ENCODE peak calls at places on chromosomes 1 and 21, in seven cellular contexts. O, Q, K, Y, B, D and V are unnamed samples.

GRCh38 chr1:234083460-234083859 is 179.0 kb downstream of the SLC35F3 start:
- DNase-seq in O (no peak), Q (peak; percentile 67), Y (no peak), K (no peak), B (no peak), D (no peak), V (no peak)

GRCh38 chr1:113479713-113480676 is 89.7 kb downstream of the MAGI3 start:
- DNase-seq in Y (no peak), D (no peak), O (no peak), Q (no peak), B (no peak), K (no peak), V (peak; percentile 4)

GRCh38 chr1:8155528-8156186 is 129.5 kb upstream of the ERRFI1 start:
- DNase-seq in Y (no peak), Q (no peak), B (no peak), O (no peak), K (no peak), D (no peak), V (peak; percentile 50)

GRCh38 chr1:2194319-2194897 is at the start of gene FAAP20:
- DNase-seq in Y (no peak), Q (no peak), K (no peak), O (peak; percentile 56), B (peak; percentile 62), D (no peak), V (peak; percentile 77)

GRCh38 chr1:156152628-156153027 is 757 bp upstream of the SEMA4A start:
- DNase-seq in Q (no peak), K (no peak), D (no peak), O (no peak), Y (no peak), B (no peak), V (no peak)

GRCh38 chr1:230581446-230582079 is 60.7 kb upstream of the COG2 start:
- DNase-seq in D (no peak), B (peak; percentile 30), K (no peak), Q (no peak), O (no peak), Y (no peak), V (no peak)

GRCh38 chr1:72117621-72118020 is 164.7 kb downstream of the NEGR1 start:
- DNase-seq in Y (no peak), K (no peak), B (no peak), Q (no peak), D (no peak), O (no peak), V (no peak)

GRCh38 chr1:17351047-17351446 is 20.9 kb upstream of the PADI6 start:
- DNase-seq in K (no peak), B (no peak), Q (no peak), D (no peak), O (no peak), Y (no peak), V (no peak)

GRCh38 chr1:108913105-108913948 is 36.5 kb downstream of the GPSM2 start:
- DNase-seq in Q (no peak), O (no peak), D (no peak), K (no peak), Y (no peak), B (no peak), V (no peak)

GRCh38 chr1:150808134-150808533 is at the start of gene CTSK:
- DNase-seq in K (peak; percentile 61), O (no peak), Y (no peak), Q (peak; percentile 25), D (no peak), B (no peak), V (peak; percentile 23)

GRCh38 chr1:210407207-210407886 is 78.6 kb downstream of the HHAT start:
- DNase-seq in K (peak; percentile 42), O (peak; percentile 30), B (peak; percentile 76), Y (peak; percentile 77), Q (peak; percentile 74), D (peak; percentile 75), V (peak; percentile 59)

GRCh38 chr1:53561488-53562115 is 102.4 kb downstream of the DMRTB1 start:
- DNase-seq in D (no peak), Q (no peak), K (no peak), B (no peak), Y (peak; percentile 55), O (no peak), V (no peak)

GRCh38 chr1:87642581-87643129 is 314.0 kb downstream of the LMO4 start:
- DNase-seq in O (no peak), Q (no peak), K (no peak), Y (no peak), D (no peak), B (peak; percentile 79), V (peak; percentile 16)

GRCh38 chr1:101002551-101002950 is 23.0 kb downstream of the DPH5 start:
- DNase-seq in Y (no peak), B (no peak), K (no peak), D (no peak), Q (no peak), O (no peak), V (peak; percentile 32)

GRCh38 chr1:68231627-68232303 is 558 bp downstream of the WLS start:
- DNase-seq in Q (peak; percentile 56), B (peak; percentile 16), D (no peak), Y (peak; percentile 69), O (no peak), K (peak; percentile 71), V (peak; percentile 83)

GRCh38 chr1:10444248-10444647 is 5.6 kb upstream of the CORT start:
- DNase-seq in B (no peak), Q (no peak), O (no peak), K (no peak), D (no peak), Y (no peak), V (no peak)

GRCh38 chr1:154182342-154183044 is 9.4 kb downstream of the TPM3 start:
- DNase-seq in O (peak; percentile 99), Q (peak; percentile 59), D (peak; percentile 47), K (peak; percentile 62), Y (peak; percentile 87), B (peak; percentile 82), V (peak; percentile 92)

GRCh38 chr1:218804014-218804785 is 369.5 kb upstream of the LYPLAL1 start:
- DNase-seq in O (no peak), D (no peak), Q (no peak), B (no peak), K (no peak), Y (no peak), V (no peak)

GRCh38 chr1:247496581-247497285 is 38.8 kb upstream of the OR2B11 start:
- DNase-seq in Q (no peak), D (no peak), Y (no peak), K (no peak), B (no peak), O (no peak), V (no peak)

GRCh38 chr1:114033219-114033706 is 54.0 kb downstream of the OLFML3 start:
- DNase-seq in O (no peak), Y (no peak), D (no peak), B (no peak), K (no peak), Q (no peak), V (peak; percentile 18)

GRCh38 chr1:29363536-29363935 is 127.2 kb downstream of the PTPRU start:
- DNase-seq in Y (no peak), K (no peak), Q (no peak), B (no peak), D (no peak), O (no peak), V (no peak)

GRCh38 chr1:23585321-23586022 is 26.2 kb upstream of the ID3 start:
- DNase-seq in B (no peak), K (peak; percentile 48), Y (no peak), Q (no peak), D (no peak), O (no peak), V (peak; percentile 99)

GRCh38 chr21:38768385-38769071 is 37.2 kb upstream of the ETS2 start:
- DNase-seq in K (no peak), Q (no peak), D (peak; percentile 38), B (no peak), Y (no peak), O (no peak), V (peak; percentile 85)

GRCh38 chr1:206442101-206442500 is 28.2 kb upstream of the IKBKE start:
- DNase-seq in O (no peak), B (no peak), Q (no peak), K (no peak), D (no peak), Y (no peak), V (no peak)

GRCh38 chr1:2097386-2098300 is 47.4 kb downstream of the PRKCZ start:
- DNase-seq in K (no peak), D (no peak), O (no peak), Y (peak; percentile 32), B (no peak), Q (no peak), V (no peak)

GRCh38 chr1:22414244-22414751 is 37.4 kb upstream of the ZBTB40 start:
- DNase-seq in O (no peak), K (no peak), B (no peak), D (no peak), Q (no peak), Y (no peak), V (peak; percentile 17)

GRCh38 chr1:184608990-184609389 is 145.7 kb downstream of the EDEM3 start:
- DNase-seq in Y (no peak), D (no peak), Q (no peak), B (no peak), O (no peak), K (no peak), V (no peak)

GRCh38 chr1:84571150-84571535 is 3.1 kb downstream of the CTBS start:
- DNase-seq in K (no peak), B (no peak), O (no peak), Y (no peak), D (no peak), Q (no peak), V (no peak)

GRCh38 chr1:117657031-117657430 is 51.2 kb downstream of the TENT5C start:
- DNase-seq in O (no peak), D (no peak), K (no peak), B (no peak), Q (no peak), Y (no peak), V (peak; percentile 46)

GRCh38 chr1:6473974-6474814 is 8.2 kb upstream of the TNFRSF25 start:
- DNase-seq in B (no peak), Y (no peak), Q (no peak), K (no peak), D (no peak), O (no peak), V (no peak)

GRCh38 chr1:36306902-36307456 is 811 bp downstream of the SH3D21 start:
- DNase-seq in D (peak; percentile 83), O (peak; percentile 5), K (peak; percentile 89), Y (peak; percentile 96), Q (peak; percentile 83), B (peak; percentile 95), V (peak; percentile 93)

GRCh38 chr1:110462964-110463363 is 12.0 kb downstream of the PROK1 start:
- DNase-seq in K (no peak), Y (no peak), B (no peak), Q (no peak), D (no peak), O (no peak), V (peak; percentile 37)

GRCh38 chr1:57860931-57861600 is 437.2 kb upstream of the DAB1 start:
- DNase-seq in Q (no peak), B (no peak), Y (no peak), O (no peak), K (no peak), D (no peak), V (no peak)

GRCh38 chr1:29213055-29213454 is 17.7 kb downstream of the MECR start:
- DNase-seq in O (no peak), Q (peak; percentile 72), B (no peak), K (no peak), Y (no peak), D (no peak), V (no peak)

GRCh38 chr21:32359719-32360260 is 33.0 kb downstream of the URB1 start:
- DNase-seq in Q (no peak), B (peak; percentile 56), Y (no peak), D (no peak), O (no peak), K (no peak), V (no peak)

GRCh38 chr1:61184035-61184713 is 101.8 kb downstream of the NFIA start:
- DNase-seq in O (no peak), D (no peak), Q (peak; percentile 95), Y (peak; percentile 93), K (peak; percentile 93), B (no peak), V (peak; percentile 98)

GRCh38 chr21:34843562-34843961 is 174.8 kb downstream of the CLIC6 start:
- DNase-seq in K (no peak), Y (no peak), D (no peak), O (no peak), B (no peak), Q (no peak), V (no peak)

GRCh38 chr1:47439151-47440051 is 1.6 kb downstream of the FOXD2 start:
- DNase-seq in Q (no peak), D (no peak), O (no peak), Y (no peak), K (no peak), B (no peak), V (no peak)